ENCODE peak calls at places on chromosomes 1 and 21, in six cellular contexts. One of them, this sample, is unnamed.

GRCh38 chr1:65069186-65069585 is 78.8 kb upstream of the AK4 start:
- DNase-seq in foreskin melanocyte: no peak
- DNase-seq in activated CD8-positive, alpha-beta memory T cell treated with anti-CD3 and anti-CD28 coated beads for 4 hours: no peak
- DNase-seq in BE2C: no peak
- DNase-seq in stimulated activated CD8-positive, alpha-beta memory T cell treated with anti-CD3 and anti-CD28 coated beads, Interleukin-2, amount 100 ng/mL, for 1 hour: no peak
- DNase-seq in foreskin fibroblast: no peak
- DNase-seq in this sample: no peak

GRCh38 chr1:99599678-99600175 is 46.2 kb upstream of the PALMD start:
- DNase-seq in BE2C: peak; percentile 47
- DNase-seq in activated CD8-positive, alpha-beta memory T cell treated with anti-CD3 and anti-CD28 coated beads for 4 hours: no peak
- DNase-seq in foreskin fibroblast: peak; percentile 74
- DNase-seq in stimulated activated CD8-positive, alpha-beta memory T cell treated with anti-CD3 and anti-CD28 coated beads, Interleukin-2, amount 100 ng/mL, for 1 hour: no peak
- DNase-seq in foreskin melanocyte: peak; percentile 56
- DNase-seq in this sample: no peak

GRCh38 chr1:243482237-243483022 is 226.6 kb downstream of the SDCCAG8 start:
- DNase-seq in stimulated activated CD8-positive, alpha-beta memory T cell treated with anti-CD3 and anti-CD28 coated beads, Interleukin-2, amount 100 ng/mL, for 1 hour: no peak
- DNase-seq in foreskin melanocyte: no peak
- DNase-seq in activated CD8-positive, alpha-beta memory T cell treated with anti-CD3 and anti-CD28 coated beads for 4 hours: no peak
- DNase-seq in BE2C: peak; percentile 59
- DNase-seq in foreskin fibroblast: peak; percentile 56
- DNase-seq in this sample: no peak

GRCh38 chr1:44775078-44775929 is at the start of gene RPS8:
- DNase-seq in BE2C: peak; percentile 85
- DNase-seq in stimulated activated CD8-positive, alpha-beta memory T cell treated with anti-CD3 and anti-CD28 coated beads, Interleukin-2, amount 100 ng/mL, for 1 hour: peak; percentile 81
- DNase-seq in foreskin fibroblast: peak; percentile 89
- DNase-seq in foreskin melanocyte: peak; percentile 92
- DNase-seq in activated CD8-positive, alpha-beta memory T cell treated with anti-CD3 and anti-CD28 coated beads for 4 hours: peak; percentile 86
- DNase-seq in this sample: peak; percentile 84

GRCh38 chr1:87556326-87556725 is 227.6 kb downstream of the LMO4 start:
- DNase-seq in activated CD8-positive, alpha-beta memory T cell treated with anti-CD3 and anti-CD28 coated beads for 4 hours: no peak
- DNase-seq in foreskin melanocyte: peak; percentile 5
- DNase-seq in foreskin fibroblast: no peak
- DNase-seq in stimulated activated CD8-positive, alpha-beta memory T cell treated with anti-CD3 and anti-CD28 coated beads, Interleukin-2, amount 100 ng/mL, for 1 hour: no peak
- DNase-seq in BE2C: no peak
- DNase-seq in this sample: no peak

GRCh38 chr1:37485902-37486679 is 11.7 kb downstream of the ZC3H12A start:
- DNase-seq in foreskin melanocyte: no peak
- DNase-seq in stimulated activated CD8-positive, alpha-beta memory T cell treated with anti-CD3 and anti-CD28 coated beads, Interleukin-2, amount 100 ng/mL, for 1 hour: no peak
- DNase-seq in activated CD8-positive, alpha-beta memory T cell treated with anti-CD3 and anti-CD28 coated beads for 4 hours: no peak
- DNase-seq in foreskin fibroblast: no peak
- DNase-seq in BE2C: no peak
- DNase-seq in this sample: no peak

GRCh38 chr1:21042920-21043605 is 133.6 kb downstream of the EIF4G3 start:
- DNase-seq in activated CD8-positive, alpha-beta memory T cell treated with anti-CD3 and anti-CD28 coated beads for 4 hours: no peak
- DNase-seq in BE2C: no peak
- DNase-seq in foreskin melanocyte: no peak
- DNase-seq in stimulated activated CD8-positive, alpha-beta memory T cell treated with anti-CD3 and anti-CD28 coated beads, Interleukin-2, amount 100 ng/mL, for 1 hour: no peak
- DNase-seq in foreskin fibroblast: no peak
- DNase-seq in this sample: no peak

GRCh38 chr1:113530021-113530420 is 139.7 kb downstream of the MAGI3 start:
- DNase-seq in foreskin melanocyte: peak; percentile 8
- DNase-seq in stimulated activated CD8-positive, alpha-beta memory T cell treated with anti-CD3 and anti-CD28 coated beads, Interleukin-2, amount 100 ng/mL, for 1 hour: no peak
- DNase-seq in foreskin fibroblast: no peak
- DNase-seq in activated CD8-positive, alpha-beta memory T cell treated with anti-CD3 and anti-CD28 coated beads for 4 hours: no peak
- DNase-seq in BE2C: no peak
- DNase-seq in this sample: no peak

GRCh38 chr1:10251325-10252103 is 41.1 kb downstream of the KIF1B start:
- DNase-seq in foreskin fibroblast: peak; percentile 14
- DNase-seq in activated CD8-positive, alpha-beta memory T cell treated with anti-CD3 and anti-CD28 coated beads for 4 hours: no peak
- DNase-seq in BE2C: no peak
- DNase-seq in stimulated activated CD8-positive, alpha-beta memory T cell treated with anti-CD3 and anti-CD28 coated beads, Interleukin-2, amount 100 ng/mL, for 1 hour: no peak
- DNase-seq in foreskin melanocyte: peak; percentile 34
- DNase-seq in this sample: no peak

GRCh38 chr21:25171438-25171837 is 435.8 kb downstream of the MRPL39 start:
- DNase-seq in foreskin melanocyte: no peak
- DNase-seq in stimulated activated CD8-positive, alpha-beta memory T cell treated with anti-CD3 and anti-CD28 coated beads, Interleukin-2, amount 100 ng/mL, for 1 hour: no peak
- DNase-seq in foreskin fibroblast: no peak
- DNase-seq in BE2C: no peak
- DNase-seq in activated CD8-positive, alpha-beta memory T cell treated with anti-CD3 and anti-CD28 coated beads for 4 hours: no peak
- DNase-seq in this sample: no peak

GRCh38 chr1:156652131-156652991 is 10.4 kb downstream of the BCAN start:
- DNase-seq in activated CD8-positive, alpha-beta memory T cell treated with anti-CD3 and anti-CD28 coated beads for 4 hours: no peak
- DNase-seq in foreskin fibroblast: no peak
- DNase-seq in BE2C: no peak
- DNase-seq in stimulated activated CD8-positive, alpha-beta memory T cell treated with anti-CD3 and anti-CD28 coated beads, Interleukin-2, amount 100 ng/mL, for 1 hour: no peak
- DNase-seq in foreskin melanocyte: no peak
- DNase-seq in this sample: no peak

GRCh38 chr1:23366146-23366545 is 3.5 kb downstream of the ZNF436 start:
- DNase-seq in activated CD8-positive, alpha-beta memory T cell treated with anti-CD3 and anti-CD28 coated beads for 4 hours: no peak
- DNase-seq in foreskin melanocyte: no peak
- DNase-seq in foreskin fibroblast: no peak
- DNase-seq in stimulated activated CD8-positive, alpha-beta memory T cell treated with anti-CD3 and anti-CD28 coated beads, Interleukin-2, amount 100 ng/mL, for 1 hour: no peak
- DNase-seq in BE2C: no peak
- DNase-seq in this sample: no peak

GRCh38 chr1:169161512-169162194 is 55.2 kb downstream of the ATP1B1 start:
- DNase-seq in foreskin melanocyte: no peak
- DNase-seq in BE2C: no peak
- DNase-seq in foreskin fibroblast: no peak
- DNase-seq in stimulated activated CD8-positive, alpha-beta memory T cell treated with anti-CD3 and anti-CD28 coated beads, Interleukin-2, amount 100 ng/mL, for 1 hour: no peak
- DNase-seq in activated CD8-positive, alpha-beta memory T cell treated with anti-CD3 and anti-CD28 coated beads for 4 hours: no peak
- DNase-seq in this sample: no peak

GRCh38 chr1:29469457-29469856 is 233.1 kb downstream of the PTPRU start:
- DNase-seq in foreskin melanocyte: no peak
- DNase-seq in foreskin fibroblast: no peak
- DNase-seq in activated CD8-positive, alpha-beta memory T cell treated with anti-CD3 and anti-CD28 coated beads for 4 hours: no peak
- DNase-seq in BE2C: peak; percentile 19
- DNase-seq in stimulated activated CD8-positive, alpha-beta memory T cell treated with anti-CD3 and anti-CD28 coated beads, Interleukin-2, amount 100 ng/mL, for 1 hour: no peak
- DNase-seq in this sample: no peak

GRCh38 chr21:45363921-45364463 is 41.0 kb upstream of the COL18A1 start:
- DNase-seq in stimulated activated CD8-positive, alpha-beta memory T cell treated with anti-CD3 and anti-CD28 coated beads, Interleukin-2, amount 100 ng/mL, for 1 hour: no peak
- DNase-seq in foreskin fibroblast: peak; percentile 98
- DNase-seq in activated CD8-positive, alpha-beta memory T cell treated with anti-CD3 and anti-CD28 coated beads for 4 hours: no peak
- DNase-seq in BE2C: no peak
- DNase-seq in foreskin melanocyte: peak; percentile 98
- DNase-seq in this sample: no peak

GRCh38 chr21:42357307-42357706 is 6.5 kb upstream of the TFF2 start:
- DNase-seq in activated CD8-positive, alpha-beta memory T cell treated with anti-CD3 and anti-CD28 coated beads for 4 hours: no peak
- DNase-seq in foreskin melanocyte: no peak
- DNase-seq in foreskin fibroblast: no peak
- DNase-seq in BE2C: no peak
- DNase-seq in stimulated activated CD8-positive, alpha-beta memory T cell treated with anti-CD3 and anti-CD28 coated beads, Interleukin-2, amount 100 ng/mL, for 1 hour: no peak
- DNase-seq in this sample: no peak

GRCh38 chr1:180229483-180230415 is at the start of gene LHX4:
- DNase-seq in stimulated activated CD8-positive, alpha-beta memory T cell treated with anti-CD3 and anti-CD28 coated beads, Interleukin-2, amount 100 ng/mL, for 1 hour: no peak
- DNase-seq in BE2C: peak; percentile 58
- DNase-seq in activated CD8-positive, alpha-beta memory T cell treated with anti-CD3 and anti-CD28 coated beads for 4 hours: no peak
- DNase-seq in foreskin fibroblast: no peak
- DNase-seq in foreskin melanocyte: no peak
- DNase-seq in this sample: no peak

GRCh38 chr1:110328274-110328673 is 10.9 kb upstream of the RBM15 start:
- DNase-seq in foreskin melanocyte: no peak
- DNase-seq in activated CD8-positive, alpha-beta memory T cell treated with anti-CD3 and anti-CD28 coated beads for 4 hours: no peak
- DNase-seq in BE2C: no peak
- DNase-seq in stimulated activated CD8-positive, alpha-beta memory T cell treated with anti-CD3 and anti-CD28 coated beads, Interleukin-2, amount 100 ng/mL, for 1 hour: no peak
- DNase-seq in foreskin fibroblast: no peak
- DNase-seq in this sample: no peak

GRCh38 chr21:35239811-35240219 is 190.7 kb upstream of the RUNX1 start:
- DNase-seq in stimulated activated CD8-positive, alpha-beta memory T cell treated with anti-CD3 and anti-CD28 coated beads, Interleukin-2, amount 100 ng/mL, for 1 hour: no peak
- DNase-seq in BE2C: no peak
- DNase-seq in activated CD8-positive, alpha-beta memory T cell treated with anti-CD3 and anti-CD28 coated beads for 4 hours: no peak
- DNase-seq in foreskin melanocyte: no peak
- DNase-seq in foreskin fibroblast: no peak
- DNase-seq in this sample: no peak

GRCh38 chr1:38891753-38892152 is 10.4 kb upstream of the GJA9 start:
- DNase-seq in activated CD8-positive, alpha-beta memory T cell treated with anti-CD3 and anti-CD28 coated beads for 4 hours: no peak
- DNase-seq in stimulated activated CD8-positive, alpha-beta memory T cell treated with anti-CD3 and anti-CD28 coated beads, Interleukin-2, amount 100 ng/mL, for 1 hour: no peak
- DNase-seq in BE2C: no peak
- DNase-seq in foreskin fibroblast: no peak
- DNase-seq in foreskin melanocyte: no peak
- DNase-seq in this sample: no peak

GRCh38 chr1:25769625-25770024 is 30.4 kb upstream of the SELENON start:
- DNase-seq in activated CD8-positive, alpha-beta memory T cell treated with anti-CD3 and anti-CD28 coated beads for 4 hours: no peak
- DNase-seq in foreskin fibroblast: no peak
- DNase-seq in stimulated activated CD8-positive, alpha-beta memory T cell treated with anti-CD3 and anti-CD28 coated beads, Interleukin-2, amount 100 ng/mL, for 1 hour: no peak
- DNase-seq in foreskin melanocyte: no peak
- DNase-seq in BE2C: no peak
- DNase-seq in this sample: no peak

GRCh38 chr1:231194843-231195516 is 33.1 kb downstream of the TRIM67 start:
- DNase-seq in BE2C: no peak
- DNase-seq in stimulated activated CD8-positive, alpha-beta memory T cell treated with anti-CD3 and anti-CD28 coated beads, Interleukin-2, amount 100 ng/mL, for 1 hour: no peak
- DNase-seq in activated CD8-positive, alpha-beta memory T cell treated with anti-CD3 and anti-CD28 coated beads for 4 hours: no peak
- DNase-seq in foreskin melanocyte: no peak
- DNase-seq in foreskin fibroblast: no peak
- DNase-seq in this sample: no peak

GRCh38 chr1:165631403-165632151 is 543 bp downstream of the MGST3 start:
- DNase-seq in foreskin fibroblast: peak; percentile 86
- DNase-seq in stimulated activated CD8-positive, alpha-beta memory T cell treated with anti-CD3 and anti-CD28 coated beads, Interleukin-2, amount 100 ng/mL, for 1 hour: peak; percentile 3
- DNase-seq in BE2C: peak; percentile 44
- DNase-seq in foreskin melanocyte: peak; percentile 64
- DNase-seq in activated CD8-positive, alpha-beta memory T cell treated with anti-CD3 and anti-CD28 coated beads for 4 hours: no peak
- DNase-seq in this sample: peak; percentile 24

GRCh38 chr1:198880818-198881597 is 242.2 kb downstream of the PTPRC start:
- DNase-seq in foreskin melanocyte: peak; percentile 64
- DNase-seq in BE2C: no peak
- DNase-seq in foreskin fibroblast: peak; percentile 90
- DNase-seq in stimulated activated CD8-positive, alpha-beta memory T cell treated with anti-CD3 and anti-CD28 coated beads, Interleukin-2, amount 100 ng/mL, for 1 hour: no peak
- DNase-seq in activated CD8-positive, alpha-beta memory T cell treated with anti-CD3 and anti-CD28 coated beads for 4 hours: no peak
- DNase-seq in this sample: no peak